ENCODE peak calls at places on chromosomes 3 and 15, in nine cellular contexts. X is A549; Z is pancreas; T is CD8-positive, alpha-beta T cell; C is HepG2; D is RWPE1; K is lower leg skin; O is HFFc6; H is lung. M is an unnamed sample.

GRCh38 chr3:115961390-115961789 is 338.1 kb downstream of the GAP43 start:
- DNase-seq in X (no peak), Z (no peak), T (no peak), C (no peak), D (no peak), K (no peak), O (no peak), H (no peak), M (no peak)

GRCh38 chr3:133418361-133418760 is 18.5 kb downstream of the BFSP2 start:
- DNase-seq in X (no peak), Z (no peak), T (no peak), C (no peak), D (no peak), K (no peak), O (no peak), H (no peak), M (no peak)

GRCh38 chr15:39885099-39885777 is 34.8 kb downstream of the GPR176 start:
- DNase-seq in X (no peak), Z (no peak), T (no peak), C (no peak), D (no peak), K (no peak), O (no peak), H (no peak), M (no peak)

GRCh38 chr3:13016083-13016725 is 57.0 kb downstream of the IQSEC1 start:
- DNase-seq in X (no peak), Z (no peak), T (peak), C (no peak), D (no peak), K (no peak), O (no peak), H (peak), M (peak)

GRCh38 chr15:61564785-61565184 is 335.7 kb upstream of the RORA start:
- DNase-seq in X (no peak), Z (no peak), T (no peak), C (no peak), D (no peak), K (no peak), O (no peak), H (no peak), M (no peak)

GRCh38 chr3:178623666-178624255 is 87.5 kb downstream of the KCNMB2 start:
- DNase-seq in X (no peak), Z (no peak), T (no peak), C (no peak), D (peak), K (no peak), O (no peak), H (no peak), M (no peak)

GRCh38 chr3:126337980-126338651 is 19.1 kb downstream of the KLF15 start:
- DNase-seq in X (no peak), Z (peak), T (no peak), C (no peak), D (no peak), K (no peak), O (no peak), H (no peak), M (no peak)

GRCh38 chr3:5194801-5195509 is 7.4 kb downstream of the EDEM1 start:
- DNase-seq in X (peak), Z (no peak), T (peak), C (peak), D (peak), K (peak), O (peak), H (no peak), M (no peak)

GRCh38 chr3:63814300-63814699 is 4.8 kb upstream of the C3orf49 start:
- DNase-seq in X (no peak), Z (no peak), T (no peak), C (peak), D (no peak), K (no peak), O (no peak), H (no peak), M (no peak)

GRCh38 chr3:158808697-158809096 is 6.8 kb downstream of the MFSD1 start:
- DNase-seq in X (no peak), Z (no peak), T (no peak), C (no peak), D (peak), K (no peak), O (peak), H (no peak), M (no peak)

GRCh38 chr3:48661501-48662139 is 1.1 kb downstream of the CELSR3 start:
- DNase-seq in X (peak), Z (peak), T (peak), C (peak), D (peak), K (no peak), O (peak), H (peak), M (no peak)

GRCh38 chr15:51536965-51537574 is 85.5 kb downstream of the DMXL2 start:
- DNase-seq in X (peak), Z (no peak), T (no peak), C (peak), D (peak), K (no peak), O (peak), H (no peak), M (no peak)

GRCh38 chr3:69948246-69948862 is 51.2 kb upstream of the SAMMSON start:
- DNase-seq in X (no peak), Z (no peak), T (no peak), C (peak), D (peak), K (no peak), O (peak), H (no peak), M (no peak)

GRCh38 chr15:67882487-67883227 is 42.8 kb upstream of the RNU6-1 start:
- DNase-seq in X (no peak), Z (no peak), T (no peak), C (no peak), D (no peak), K (no peak), O (no peak), H (no peak), M (no peak)

DNA sequence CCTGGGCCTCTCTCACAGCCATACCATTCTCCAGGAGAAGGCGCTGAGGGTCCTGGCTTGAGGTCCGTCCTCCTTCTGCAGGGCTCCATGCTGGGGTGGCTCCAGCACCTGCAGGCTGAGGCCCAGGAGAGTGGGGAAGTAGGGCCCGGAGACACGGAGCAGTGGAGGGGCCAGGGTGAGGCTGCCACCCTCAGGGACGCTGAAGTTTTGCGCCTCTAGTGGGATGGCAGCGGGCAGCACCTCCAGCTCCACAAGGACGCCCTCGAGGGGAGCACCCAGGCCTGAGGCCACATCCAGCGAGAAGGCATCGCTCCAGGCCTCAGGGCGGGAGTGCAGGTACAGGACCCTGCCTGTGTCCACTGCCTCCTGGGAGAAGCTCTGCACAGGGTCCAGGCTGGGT is 27.5 kb downstream of the CSPG4 start:
- DNase-seq in X (no peak), Z (no peak), T (no peak), C (no peak), D (no peak), K (no peak), O (no peak), H (no peak), M (no peak)
- TF ChIP-seq CTCF in X (no peak), Z (no peak), T (no peak), C (peak), D (no peak), K (no peak), O (peak), H (no peak), M (no peak)

GRCh38 chr3:16723994-16724393 is 118.8 kb upstream of the DAZL start:
- DNase-seq in X (no peak), Z (no peak), T (no peak), C (no peak), D (no peak), K (no peak), O (peak), H (no peak), M (no peak)
- TF ChIP-seq CTCF in X (no peak), Z (no peak), T (no peak), C (no peak), D (no peak), K (no peak), O (peak), H (no peak), M (peak)

DNA sequence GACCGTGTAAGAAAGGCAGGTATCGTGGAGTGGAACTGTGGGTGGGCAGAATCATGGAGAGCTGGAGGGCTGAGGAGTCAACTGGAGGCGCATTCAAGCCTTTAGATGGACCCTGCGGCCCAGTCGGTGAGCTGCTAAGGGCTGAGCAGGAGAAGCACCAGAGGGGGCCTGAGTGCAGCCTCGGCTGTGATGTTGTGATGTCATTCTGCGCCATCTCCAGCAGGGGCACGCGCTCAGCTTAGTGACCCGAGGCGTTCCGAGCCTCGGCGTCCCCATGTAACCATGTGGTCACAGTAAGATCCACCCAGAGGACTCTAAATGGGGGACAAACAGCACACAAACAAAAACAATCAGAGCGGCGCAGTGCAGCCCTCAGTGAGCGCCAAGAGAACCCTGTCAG is 76.8 kb downstream of the VGLL4 start:
- DNase-seq in X (peak), Z (no peak), T (no peak), C (no peak), D (no peak), K (no peak), O (no peak), H (no peak), M (no peak)
- TF ChIP-seq CTCF in X (no peak), Z (no peak), T (no peak), C (no peak), D (no peak), K (no peak), O (peak), H (no peak), M (no peak)

GRCh38 chr15:70093481-70094309 is 4.0 kb downstream of the TLE3 start:
- DNase-seq in X (no peak), Z (peak), T (no peak), C (no peak), D (no peak), K (peak), O (no peak), H (no peak), M (no peak)

GRCh38 chr15:70096215-70096974 is 1.3 kb downstream of the TLE3 start:
- DNase-seq in X (peak), Z (peak), T (peak), C (no peak), D (peak), K (peak), O (no peak), H (peak), M (no peak)

GRCh38 chr15:70096975-70097336 is 761 bp downstream of the TLE3 start:
- DNase-seq in X (peak), Z (no peak), T (no peak), C (no peak), D (no peak), K (no peak), O (no peak), H (no peak), M (no peak)

GRCh38 chr15:70094690-70095311 is 2.9 kb downstream of the TLE3 start:
- DNase-seq in X (no peak), Z (no peak), T (peak), C (peak), D (no peak), K (no peak), O (no peak), H (no peak), M (no peak)

DNA sequence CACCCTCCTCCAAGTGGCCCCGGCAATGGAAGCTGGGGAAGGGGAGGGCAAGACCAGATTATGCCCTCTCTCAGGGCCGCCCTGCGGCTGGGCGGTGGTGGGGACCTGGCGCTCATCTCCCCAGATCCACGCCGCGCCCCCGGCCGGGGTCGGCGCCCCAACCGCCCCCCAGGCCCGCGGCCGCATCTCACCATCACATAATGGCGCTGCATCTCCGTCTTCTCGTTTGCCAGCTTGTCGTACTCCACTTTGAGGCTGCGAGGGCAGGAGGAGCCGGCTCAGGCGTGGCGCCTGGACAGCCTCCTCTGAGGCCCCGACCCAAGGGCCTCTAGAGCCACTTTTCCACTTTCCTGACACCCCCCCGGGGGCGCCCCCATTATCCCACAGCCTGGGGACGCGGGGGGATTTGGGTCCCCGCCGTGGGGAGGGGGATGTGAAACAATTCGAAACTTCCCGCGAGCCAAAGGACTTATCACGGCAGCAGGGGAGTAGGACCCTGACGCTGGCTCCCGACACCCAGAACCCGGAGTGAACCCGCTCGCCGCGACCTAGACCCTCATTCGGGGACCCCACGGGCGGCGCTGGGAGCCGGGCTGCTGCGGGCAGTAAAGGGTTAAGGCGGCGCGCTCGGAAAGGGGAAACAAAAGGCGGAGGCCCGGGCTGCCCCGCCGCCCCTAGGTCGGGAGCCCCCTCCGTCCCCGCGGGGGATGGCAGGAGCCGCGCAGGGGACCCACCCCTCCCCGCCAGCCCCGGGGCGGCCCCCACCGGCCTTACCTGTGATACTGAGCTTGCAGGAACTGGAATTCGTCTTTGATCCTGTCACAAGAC is 2.1 kb downstream of the TLE3 start:
- DNase-seq in X (no peak), Z (no peak), T (peak), C (no peak), D (no peak), K (peak), O (no peak), H (no peak), M (no peak)
- TF ChIP-seq CTCF in X (no peak), Z (no peak), T (no peak), C (no peak), D (no peak), K (no peak), O (no peak), H (no peak), M (peak)

DNA sequence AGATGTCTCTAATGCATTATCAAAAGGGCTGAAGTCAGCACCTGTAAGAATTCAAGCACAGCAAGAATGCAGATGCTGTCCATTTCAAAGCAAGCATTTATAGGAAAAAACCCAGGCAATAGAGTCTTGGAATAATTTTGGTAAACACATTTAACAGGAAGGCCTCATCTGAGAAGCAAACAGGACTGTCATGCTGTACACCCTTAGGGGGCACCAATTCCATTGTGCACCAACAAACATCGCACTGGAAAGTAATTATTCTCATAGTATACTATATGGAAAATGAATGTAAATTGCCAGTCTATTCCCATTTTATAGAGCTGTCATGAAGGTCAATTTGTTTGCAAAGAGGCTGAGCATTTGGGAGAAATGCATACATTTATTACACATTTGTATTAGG is 247.3 kb upstream of the SUCLG2 start:
- DNase-seq in X (no peak), Z (no peak), T (no peak), C (peak), D (no peak), K (no peak), O (no peak), H (no peak), M (no peak)
- TF ChIP-seq CTCF in X (no peak), Z (no peak), T (peak), C (peak), D (no peak), K (no peak), O (no peak), H (no peak), M (no peak)